ENCODE peak calls at places on chromosomes 2 and 18, in five cellular contexts. G is HepG2, M is SK-N-SH, S is GM12878, C is K562. I is an unnamed sample.

GRCh38 chr2:216478151-216478550 is 20.5 kb upstream of the RPL37A start:
- DNase-seq in M (no peak), G (no peak), S (no peak), C (no peak), I (no peak)

GRCh38 chr2:529425-529824 is 147.8 kb downstream of the TMEM18 start:
- DNase-seq in M (peak), S (no peak), C (no peak), G (peak), I (peak)

GRCh38 chr2:190649798-190650390 is 1.0 kb downstream of the NAB1 start:
- DNase-seq in G (peak), S (no peak), M (peak), C (no peak), I (peak)

GRCh38 chr2:240730506-240731326 is 39.0 kb downstream of the AQP12A start:
- DNase-seq in S (no peak), C (no peak), G (no peak), M (no peak), I (no peak)

GRCh38 chr18:35027206-35027605 is 14.0 kb upstream of the MAPRE2 start:
- DNase-seq in G (no peak), S (no peak), M (no peak), C (no peak), I (no peak)

GRCh38 chr2:69138247-69138754 is 125.3 kb downstream of the ANTXR1 start:
- DNase-seq in S (no peak), C (no peak), G (no peak), M (no peak), I (no peak)

GRCh38 chr2:138602166-138602460 is 100.5 kb downstream of the SPOPL start:
- DNase-seq in M (no peak), C (no peak), G (no peak), S (no peak), I (no peak)

GRCh38 chr2:203533696-203534471 is 1.2 kb downstream of the RAPH1 start:
- DNase-seq in M (peak), C (no peak), S (no peak), G (no peak), I (no peak)

DNA sequence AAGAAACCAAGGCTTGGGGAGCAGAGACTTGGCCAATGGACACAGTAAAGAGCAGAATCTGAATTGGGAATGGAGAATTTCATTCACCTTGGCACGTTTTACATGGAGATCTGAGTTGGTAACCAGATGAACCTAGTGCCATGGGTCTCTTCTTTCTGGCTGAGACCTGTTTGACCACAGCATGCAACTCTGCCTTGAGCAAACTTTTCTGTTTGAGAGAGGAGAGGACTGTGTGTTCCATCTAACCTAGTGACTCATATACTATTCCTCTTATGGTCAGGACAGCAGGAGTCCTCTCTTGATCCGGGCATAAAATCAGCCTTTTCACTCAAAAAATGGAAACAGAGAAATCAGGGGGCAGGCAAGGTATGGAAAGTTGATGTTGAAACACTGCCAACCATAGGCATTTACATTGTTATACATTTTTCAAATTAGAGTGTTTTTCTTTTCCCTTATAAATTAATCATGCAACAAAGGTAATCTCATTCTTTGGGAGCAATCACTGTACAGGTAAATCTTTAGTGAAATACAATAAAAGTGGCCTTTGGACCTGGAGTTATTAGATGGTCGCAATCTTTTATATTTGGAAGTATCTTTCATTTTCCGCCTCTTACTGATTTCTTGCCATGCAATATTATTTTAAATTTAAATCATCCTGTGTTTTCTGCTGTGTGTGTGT is 86.7 kb downstream of the NRP2 start:
- DNase-seq in C (no peak), S (no peak), G (no peak), M (no peak), I (no peak)
- TF ChIP-seq FOXM1 in C (no peak), S (no peak), G (no peak), M (no peak), I (no peak)

DNA sequence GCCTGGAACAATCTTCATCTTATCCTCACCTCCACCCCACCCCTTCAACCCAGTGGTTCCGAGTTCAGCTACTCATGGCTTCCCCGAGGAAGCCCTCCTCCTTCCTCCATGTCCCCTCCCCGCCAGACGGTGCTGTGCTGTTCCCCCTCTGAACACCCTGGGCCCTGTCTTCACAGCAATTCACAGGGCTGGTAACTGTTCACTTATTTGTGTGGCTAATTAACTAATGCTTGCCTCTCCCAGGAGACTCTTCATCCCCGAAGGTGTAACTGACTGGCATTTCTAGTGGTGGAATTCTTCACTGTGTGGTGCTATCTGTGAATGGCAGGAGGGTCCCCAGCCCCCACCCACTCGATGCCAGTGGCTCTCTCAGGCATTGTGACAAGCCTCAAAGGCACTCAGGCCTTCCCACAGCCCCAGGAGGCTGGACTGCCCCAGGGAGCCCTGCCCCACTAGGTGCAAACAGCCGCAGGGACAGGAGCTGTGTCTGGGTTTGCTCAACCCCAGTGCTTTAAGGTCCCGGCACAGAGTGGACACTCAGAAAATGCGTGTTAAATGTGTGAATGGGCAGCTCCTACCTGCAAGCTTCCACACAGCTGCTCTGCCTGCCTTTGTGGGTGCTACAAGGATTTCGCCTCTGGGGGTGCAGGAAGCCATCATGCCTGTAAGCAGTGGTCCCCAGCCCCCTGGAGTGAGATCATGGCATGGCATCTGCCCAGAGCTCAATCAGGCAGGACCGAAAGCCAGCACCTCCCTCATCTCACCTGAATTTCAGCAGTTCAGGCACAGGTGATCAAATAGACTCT is 133.6 kb upstream of the ID2 start:
- DNase-seq in M (no peak), S (no peak), C (no peak), G (no peak), I (no peak)
- TF ChIP-seq FOXM1 in M (no peak), S (no peak), C (no peak), G (no peak), I (no peak)

DNA sequence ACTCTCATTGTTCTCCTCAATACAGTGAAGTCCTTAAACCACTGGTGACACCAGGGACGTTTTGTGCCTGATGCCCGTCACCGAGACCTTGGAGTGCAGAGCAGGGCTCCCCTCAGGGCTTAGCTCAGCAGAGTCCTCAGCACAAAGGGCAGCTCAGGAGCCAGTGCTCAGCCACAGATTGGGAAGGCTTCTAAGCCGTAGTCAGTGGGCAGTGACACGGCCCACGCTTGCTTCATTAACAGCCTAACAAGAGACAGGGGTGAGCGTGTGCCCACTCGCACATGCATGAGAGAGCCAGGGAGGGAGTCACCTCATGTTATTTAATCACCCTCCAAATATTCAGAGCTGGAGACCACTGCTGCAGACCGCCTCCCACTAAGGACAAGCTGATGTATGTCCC is 137.5 kb downstream of the SH3RF3 start:
- DNase-seq in C (no peak), M (no peak), G (no peak), S (no peak), I (no peak)
- TF ChIP-seq FOXM1 in C (no peak), M (no peak), G (no peak), S (no peak), I (no peak)

GRCh38 chr2:89820248-89820647 is 1128.8 kb downstream of the RPIA start:
- DNase-seq in S (no peak), M (no peak), C (no peak), G (no peak), I (no peak)
- TF ChIP-seq FOXM1 in S (no peak), M (no peak), C (no peak), G (no peak), I (no peak)

GRCh38 chr2:145846986-145847385 is 1327.1 kb upstream of the ZEB2 start:
- DNase-seq in M (no peak), G (no peak), C (no peak), S (no peak), I (no peak)
- TF ChIP-seq FOXM1 in M (no peak), G (no peak), C (no peak), S (no peak), I (no peak)

DNA sequence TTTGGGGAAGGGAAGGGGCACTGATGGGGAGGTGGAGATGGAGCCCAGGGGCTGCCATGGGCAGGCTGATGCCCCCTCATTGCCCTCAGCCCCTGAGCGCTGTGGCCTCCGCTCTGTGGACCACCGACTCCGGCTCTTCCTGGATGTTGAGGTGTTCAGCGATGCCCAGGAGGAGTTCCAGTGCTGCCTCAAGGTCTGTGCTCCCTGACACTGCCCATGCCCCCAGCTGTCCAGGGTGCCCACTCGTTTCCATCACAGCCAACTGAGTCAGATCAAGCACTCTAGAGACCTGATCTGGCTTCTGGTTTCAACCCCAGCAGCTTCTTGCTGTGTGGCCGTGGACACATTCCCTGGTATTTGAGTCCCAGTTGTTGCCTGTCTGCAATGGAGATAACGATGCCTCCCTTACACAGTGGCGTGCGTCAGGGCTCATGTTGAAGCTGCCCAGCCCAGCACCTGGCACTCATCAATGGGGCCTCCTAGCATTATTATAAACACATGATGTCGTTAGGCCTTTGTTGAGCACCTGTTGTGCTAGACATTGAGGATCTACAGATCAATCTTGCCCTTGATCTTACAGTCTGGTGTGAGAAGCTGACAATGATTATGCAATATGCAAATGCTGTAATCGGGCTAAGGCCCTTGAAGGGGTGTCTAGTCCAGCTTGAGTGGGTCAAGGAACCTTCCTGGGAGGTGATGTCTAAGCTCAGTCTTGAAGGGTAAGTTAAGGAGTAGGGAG is 14.4 kb downstream of the STK11IP start:
- DNase-seq in M (no peak), G (no peak), C (no peak), S (no peak), I (no peak)
- TF ChIP-seq FOXM1 in M (no peak), G (no peak), C (no peak), S (no peak), I (no peak)

I was measured in HEK293T.